ENCODE peak calls at places on chromosome 2, in ten cellular contexts. Y is activated gamma-delta T cell treated with Interleukin-2 at 50 U/mL for 16 hours, N is hippocampal formation, A is hypothalamus, G is H9, R is HT-29, H is GOT3, U is PC-9, K is ELR, Q is GM04503. D is an unnamed sample.

GRCh38 chr2:9897796-9898195 is 53.7 kb upstream of the GRHL1 start:
- DNase-seq in A (no peak), K (no peak), H (no peak), Y (no peak), U (peak), R (no peak), N (no peak), Q (no peak), G (no peak), D (no peak)

GRCh38 chr2:769771-770170 is 92.6 kb upstream of the TMEM18 start:
- DNase-seq in G (no peak), R (no peak), H (no peak), N (no peak), Q (no peak), U (no peak), K (peak), Y (no peak), A (no peak), D (no peak)

GRCh38 chr2:8244634-8245033 is 437.2 kb upstream of the ID2 start:
- DNase-seq in H (no peak), A (no peak), Y (no peak), G (no peak), U (no peak), R (no peak), K (no peak), Q (no peak), N (no peak), D (no peak)

GRCh38 chr2:56473524-56473923 is 289.7 kb downstream of the CCDC85A start:
- DNase-seq in Q (no peak), A (no peak), Y (no peak), R (no peak), K (peak), N (no peak), U (no peak), H (no peak), G (no peak), D (no peak)

GRCh38 chr2:204533629-204534370 is 11.5 kb upstream of the PARD3B start:
- DNase-seq in N (no peak), K (peak), R (peak), A (no peak), U (peak), Q (peak), Y (no peak), G (no peak), H (no peak), D (no peak)

GRCh38 chr2:165016772-165017411 is 61.6 kb upstream of the SLC38A11 start:
- DNase-seq in A (peak), K (peak), H (no peak), Q (no peak), G (peak), N (peak), U (no peak), Y (no peak), R (peak), D (peak)

GRCh38 chr2:99645960-99646359 is 156.1 kb upstream of the REV1 start:
- DNase-seq in A (no peak), R (no peak), Q (no peak), H (no peak), N (no peak), G (no peak), K (no peak), Y (no peak), U (no peak), D (no peak)

GRCh38 chr2:185921048-185921756 is 182.6 kb downstream of the FSIP2 start:
- DNase-seq in N (no peak), G (no peak), K (no peak), Y (no peak), U (no peak), Q (no peak), R (no peak), A (no peak), H (no peak), D (no peak)

GRCh38 chr2:71742953-71743601 is 289.7 kb downstream of the DYSF start:
- DNase-seq in R (peak), Q (peak), K (peak), H (no peak), G (no peak), U (peak), Y (no peak), A (no peak), N (no peak), D (peak)

GRCh38 chr2:32851777-32852439 is 94.8 kb upstream of the LTBP1 start:
- DNase-seq in H (no peak), A (no peak), N (no peak), R (no peak), Q (no peak), G (no peak), Y (no peak), U (no peak), K (no peak), D (no peak)

GRCh38 chr2:238527565-238527964 is 100.8 kb downstream of the ASB1 start:
- DNase-seq in R (no peak), Y (no peak), N (no peak), U (no peak), G (no peak), K (peak), A (no peak), Q (peak), H (no peak), D (no peak)

GRCh38 chr2:64751286-64752260 is 97.9 kb upstream of the SERTAD2 start:
- DNase-seq in A (no peak), Y (peak), U (peak), H (peak), Q (no peak), R (peak), K (peak), G (no peak), N (no peak), D (peak)

GRCh38 chr2:158103358-158104021 is 1.8 kb downstream of the UPP2 start:
- DNase-seq in Q (no peak), G (no peak), N (no peak), U (no peak), Y (no peak), H (no peak), A (no peak), R (peak), K (no peak), D (no peak)

GRCh38 chr2:54457326-54458023 is 1.3 kb downstream of the SPTBN1 start:
- DNase-seq in R (peak), Y (no peak), K (peak), A (peak), G (peak), Q (no peak), H (no peak), N (peak), U (no peak), D (peak)